ENCODE peak calls at places on chromosomes 4 and X, in four cellular contexts. W, Y, N and A are unnamed samples.
A peak's percentile ranks its signal among the peaks of the same experiment; 100 is the strongest.

GRCh38 chrX:13401724-13402123 is 81.9 kb upstream of the ATXN3L start:
- DNase-seq in N (no peak), Y (no peak), W (no peak), A (no peak)

GRCh38 chr4:87570290-87570689 is 38.0 kb upstream of the DSPP start:
- DNase-seq in W (no peak), N (no peak), Y (no peak), A (no peak)

GRCh38 chr4:47482326-47482725 is 2.7 kb upstream of the ATP10D start:
- DNase-seq in W (peak; percentile 82), N (no peak), Y (no peak), A (no peak)

GRCh38 chr4:147525494-147526271 is 44.8 kb downstream of the EDNRA start:
- DNase-seq in Y (no peak), N (no peak), W (no peak), A (no peak)

GRCh38 chr4:173135241-173135847 is 33.3 kb upstream of the GALNT7 start:
- DNase-seq in Y (no peak), W (peak; percentile 43), N (no peak), A (peak; percentile 18)

GRCh38 chrX:22950278-22951266 is 49.2 kb upstream of the DDX53 start:
- DNase-seq in N (no peak), W (peak; percentile 90), Y (no peak), A (peak; percentile 79)

GRCh38 chrX:155071694-155072215 is 447 bp downstream of the BRCC3 start:
- DNase-seq in N (peak; percentile 88), W (peak; percentile 27), Y (no peak), A (no peak)

GRCh38 chr4:83320548-83320947 is 14.1 kb downstream of the HPSE start:
- DNase-seq in W (peak; percentile 85), N (peak; percentile 90), Y (no peak), A (peak; percentile 71)

GRCh38 chr4:174600391-174600790 is 78.1 kb upstream of the HPGD start:
- DNase-seq in W (peak; percentile 69), N (no peak), Y (no peak), A (no peak)
- H3K4me3 ChIP-seq in W (no peak overlapping the region), N (no peak overlapping the region), Y (no peak overlapping the region), A (no peak overlapping the region)

GRCh38 chrX:53639257-53639656 is 47.3 kb downstream of the HUWE1 start:
- DNase-seq in Y (no peak), N (no peak), W (no peak), A (no peak)

GRCh38 chrX:53637479-53637878 is 49.0 kb downstream of the HUWE1 start:
- DNase-seq in N (no peak), Y (no peak), W (no peak), A (no peak)

DNA sequence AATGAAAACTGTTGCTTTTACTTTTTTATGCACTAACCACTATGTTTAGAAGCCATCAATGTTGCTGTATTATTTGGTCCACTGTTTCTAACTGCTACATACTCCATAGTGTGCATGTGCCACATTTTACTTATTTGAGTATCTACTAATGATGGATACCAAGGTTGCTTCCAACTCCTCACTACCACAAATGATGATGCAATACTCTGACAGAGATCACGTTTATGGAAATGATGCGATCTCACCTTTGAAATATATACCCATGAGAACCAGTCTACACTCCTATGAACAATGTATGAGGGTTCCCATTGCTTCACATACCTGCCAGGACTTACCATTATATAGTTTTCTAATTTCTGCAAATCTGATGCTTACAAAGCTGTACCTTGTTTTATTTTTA is 44.2 kb downstream of the HUWE1 start:
- DNase-seq in Y (no peak), N (no peak), W (no peak), A (no peak)
- H3K36me3 ChIP-seq in Y (peaks cover 24% of the 10 kb centered on the region), N (peaks cover 83% of the 10 kb centered on the region), W (peaks cover 68% of the 10 kb centered on the region), A (peaks cover 74% of the 10 kb centered on the region)

GRCh38 chr4:168631241-168632151 is 134.6 kb downstream of the PALLD start:
- DNase-seq in W (peak; percentile 79), Y (peak; percentile 36), N (peak; percentile 76), A (peak; percentile 78)
- H3K4me3 ChIP-seq in W (peak overlapping the region; percentile 71), Y (peak overlapping the region; percentile 88), N (peak overlapping the region; percentile 64), A (peak overlapping the region; percentile 59)

DNA sequence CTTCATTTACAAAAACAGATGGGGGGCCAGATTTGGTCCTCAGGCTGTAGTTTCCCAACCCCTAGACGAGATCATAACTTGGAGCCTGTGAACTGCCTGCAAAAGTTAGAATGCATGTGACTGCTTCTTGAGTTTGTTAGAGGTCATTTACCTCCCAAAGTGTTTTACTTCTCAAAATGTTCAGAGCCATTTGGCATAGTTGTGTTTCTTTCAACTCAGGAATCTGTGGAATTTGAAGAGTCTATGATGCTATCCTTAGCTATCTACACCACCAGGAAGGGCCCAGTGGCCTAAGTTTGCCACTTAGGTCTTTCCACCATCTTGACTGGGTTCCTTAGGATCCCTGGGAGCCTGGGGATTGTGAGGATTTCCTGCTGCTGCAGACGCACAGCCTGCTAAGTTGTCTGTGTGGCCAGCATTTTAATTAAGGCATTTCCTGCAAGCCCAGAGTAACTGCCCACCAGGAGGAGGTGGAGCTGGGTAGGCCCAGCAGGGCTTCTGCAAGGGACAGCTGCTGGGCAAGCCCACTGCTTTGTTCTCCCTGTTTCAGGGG is 53.1 kb downstream of the CCNI start:
- DNase-seq in W (peak; percentile 79), N (no peak), Y (peak; percentile 27), A (peak; percentile 32)
- H3K36me3 ChIP-seq in W (peaks cover 83% of the 10 kb centered on the region), N (peaks cover 86% of the 10 kb centered on the region), Y (peaks cover 14% of the 10 kb centered on the region), A (peaks cover 25% of the 10 kb centered on the region)

DNA sequence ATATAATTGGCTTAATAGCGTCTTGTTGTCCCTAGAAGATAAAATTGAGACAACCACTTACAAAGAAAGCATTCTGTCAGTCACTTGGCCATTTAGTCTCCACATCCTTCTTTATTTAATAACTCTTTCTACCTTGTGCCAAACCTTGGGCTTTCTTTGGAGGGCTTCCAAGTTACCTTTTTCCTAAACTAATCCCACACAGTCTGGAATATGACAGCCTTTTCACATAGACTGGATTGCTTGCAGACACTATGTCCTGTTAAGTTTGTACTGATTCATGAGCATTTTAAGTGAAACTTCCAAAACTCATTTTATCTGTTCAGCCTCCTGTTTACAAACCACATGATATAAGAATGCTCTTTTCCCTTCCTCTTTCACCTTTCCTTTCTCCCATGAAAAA is 133.1 kb downstream of the AFF2 start:
- DNase-seq in N (no peak), Y (no peak), W (no peak), A (no peak)
- H3K4me3 ChIP-seq in N (no peak overlapping the region), Y (no peak overlapping the region), W (no peak overlapping the region), A (no peak overlapping the region)

GRCh38 chr4:887034-887763 is 44.9 kb downstream of the GAK start:
- DNase-seq in N (no peak), W (no peak), Y (no peak), A (no peak)

GRCh38 chr4:884259-884658 is 47.9 kb downstream of the GAK start:
- DNase-seq in W (no peak), N (no peak), Y (no peak), A (no peak)

GRCh38 chr4:888029-888428 is 44.1 kb downstream of the GAK start:
- DNase-seq in W (no peak), Y (no peak), N (no peak), A (no peak)

GRCh38 chr4:885353-885752 is 46.8 kb downstream of the GAK start:
- DNase-seq in Y (no peak), N (no peak), W (no peak), A (no peak)

DNA sequence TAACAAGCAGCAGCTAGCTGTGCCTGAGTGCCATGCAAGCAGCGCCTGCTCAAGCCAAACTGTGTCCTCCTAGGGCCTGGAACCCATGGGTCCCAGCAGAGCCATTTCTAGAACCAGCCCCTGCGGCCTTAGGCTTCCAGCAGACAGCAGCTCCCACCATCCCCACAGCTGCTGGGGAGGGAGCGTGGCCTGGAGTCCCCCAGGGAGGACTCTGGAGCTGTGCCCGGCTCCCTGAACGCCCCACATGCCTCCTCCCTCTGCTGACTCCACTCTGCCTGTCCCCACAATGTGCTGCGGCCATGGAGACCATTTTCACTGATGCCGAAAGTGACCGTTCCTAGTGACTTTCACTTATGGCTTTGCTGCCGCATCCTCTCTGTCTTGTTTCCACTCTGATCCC is 45.9 kb downstream of the GAK start:
- DNase-seq in N (no peak), W (no peak), Y (no peak), A (no peak)
- H3K36me3 ChIP-seq in N (peaks cover 96% of the 10 kb centered on the region), W (peaks cover 4% of the 10 kb centered on the region), Y (peaks cover 5% of the 10 kb centered on the region), A (no peaks in the 10 kb centered on the region)